ENCODE peak calls at places on chromosomes 4 and X, in six cellular contexts. I, E, A, F, T and J are unnamed samples.

GRCh38 chrX:13574600-13574999 is 5.2 kb downstream of the EGFL6 start:
- DNase-seq in T (no peak), A (no peak), E (no peak), F (no peak), I (no peak), J (no peak)

GRCh38 chr4:158016511-158016910 is 156.3 kb downstream of the GASK1B start:
- DNase-seq in E (no peak), I (peak; percentile 22), A (no peak), F (no peak), T (no peak), J (no peak)

GRCh38 chrX:40327085-40327484 is 229.3 kb upstream of the BCOR start:
- DNase-seq in A (no peak), E (no peak), T (no peak), F (no peak), I (no peak), J (no peak)

GRCh38 chrX:132216806-132217202 is 2.4 kb downstream of the RAP2C start:
- DNase-seq in E (no peak), A (no peak), T (no peak), I (peak; percentile 62), F (no peak), J (no peak)

GRCh38 chrX:118521435-118521834 is 25.8 kb downstream of the DOCK11 start:
- DNase-seq in T (no peak), E (no peak), F (no peak), A (no peak), I (peak; percentile 5), J (no peak)

GRCh38 chr4:181008164-181008563 is 1235.0 kb upstream of the TENM3 start:
- DNase-seq in I (no peak), A (no peak), F (peak; percentile 5), T (no peak), E (no peak), J (no peak)

GRCh38 chrX:134026732-134027311 is 41.4 kb upstream of the GPC3 start:
- DNase-seq in I (peak; percentile 66), F (peak; percentile 73), E (peak; percentile 26), A (peak; percentile 49), T (peak; percentile 23), J (no peak)

GRCh38 chr4:108384544-108384943 is 215.8 kb upstream of the LEF1 start:
- DNase-seq in I (no peak), T (no peak), E (no peak), A (no peak), F (no peak), J (no peak)

GRCh38 chr4:3656441-3657376 is 109.5 kb upstream of the ADRA2C start:
- DNase-seq in E (peak; percentile 65), A (no peak), F (no peak), T (no peak), I (no peak), J (no peak)

GRCh38 chrX:67780694-67781109 is 236.9 kb downstream of the AR start:
- DNase-seq in A (peak; percentile 63), I (peak; percentile 80), F (no peak), T (no peak), E (peak; percentile 14), J (no peak)

GRCh38 chrX:275967-276587 is 5.1 kb upstream of the PLCXD1 start:
- DNase-seq in E (no peak), T (no peak), F (peak; percentile 71), A (peak; percentile 54), I (peak; percentile 64), J (peak; percentile 25)

GRCh38 chrX:15127010-15127409 is 142.9 kb downstream of the ASB9 start:
- DNase-seq in I (no peak), F (peak; percentile 16), E (no peak), T (no peak), A (no peak), J (no peak)

GRCh38 chrX:29488919-29489318 is 726.4 kb upstream of the MAGEB2 start:
- DNase-seq in F (no peak), E (no peak), A (no peak), I (no peak), T (no peak), J (no peak)

GRCh38 chrX:7996414-7996813 is 69.2 kb upstream of the PNPLA4 start:
- DNase-seq in T (no peak), E (peak; percentile 31), I (peak; percentile 49), F (peak; percentile 12), A (peak; percentile 35), J (no peak)

GRCh38 chrX:40171513-40172168 is 73.9 kb upstream of the BCOR start:
- DNase-seq in I (peak; percentile 27), F (no peak), A (no peak), T (no peak), E (no peak), J (peak; percentile 36)

GRCh38 chrX:133987188-133987587 is 1.8 kb upstream of the GPC3 start:
- DNase-seq in T (no peak), F (no peak), A (no peak), E (no peak), I (no peak), J (no peak)

GRCh38 chr4:147017081-147017480 is 71.4 kb upstream of the TTC29 start:
- DNase-seq in A (no peak), E (no peak), T (no peak), F (no peak), I (peak; percentile 9), J (no peak)

GRCh38 chr4:40685300-40685699 is 55.6 kb upstream of the RBM47 start:
- DNase-seq in A (no peak), E (no peak), F (no peak), T (no peak), I (peak; percentile 51), J (no peak)

GRCh38 chr4:124631760-124632159 is 80.8 kb downstream of the ANKRD50 start:
- DNase-seq in F (peak; percentile 15), A (no peak), E (no peak), T (no peak), I (peak; percentile 99), J (no peak)

GRCh38 chr4:75370582-75370981 is 143.6 kb downstream of the RCHY1 start:
- DNase-seq in T (no peak), E (no peak), I (no peak), A (no peak), F (no peak), J (no peak)

GRCh38 chrX:39850630-39851152 is 247.1 kb downstream of the BCOR start:
- DNase-seq in E (no peak), A (no peak), I (no peak), F (no peak), T (peak; percentile 64), J (no peak)

GRCh38 chr4:26459054-26459755 is 31.1 kb downstream of the CCKAR start:
- DNase-seq in F (peak; percentile 53), E (peak; percentile 30), A (peak; percentile 49), T (peak; percentile 27), I (peak; percentile 67), J (no peak)

GRCh38 chr4:186037692-186038658 is 31.0 kb upstream of the TLR3 start:
- DNase-seq in A (peak; percentile 92), F (peak; percentile 53), I (peak; percentile 87), E (peak; percentile 52), T (peak; percentile 53), J (no peak)

GRCh38 chr4:38768968-38769394 is 13.8 kb downstream of the TLR10 start:
- DNase-seq in A (peak; percentile 36), T (no peak), F (no peak), I (peak; percentile 42), E (no peak), J (no peak)

GRCh38 chr4:76681996-76682395 is 215.9 kb downstream of the SOWAHB start:
- DNase-seq in T (no peak), E (no peak), I (no peak), F (no peak), A (no peak), J (no peak)